ENCODE peak calls at places on chromosomes 5 and 9, in six cellular contexts. One of them, this sample, is unnamed.

GRCh38 chr9:99253772-99254431 is 31.8 kb downstream of the SEC61B start:
- DNase-seq in stomach: no peak
- DNase-seq in activated CD4-positive, alpha-beta memory T cell treated with anti-CD3 and anti-CD28 coated beads, Interleukin-2, amount 10 ng/mL, durations not matched to agents 7 days and 5 days: peak; percentile 78
- DNase-seq in stimulated activated naive CD4-positive, alpha-beta T cell treated with Interleukin-2 at 50 U/mL for 16 hours: peak; percentile 88
- DNase-seq in stimulated activated naive CD8-positive, alpha-beta T cell treated with anti-CD3 and anti-CD28 coated beads, Interleukin-15, amount 100 ng/mL, for 72 hours: peak; percentile 85
- DNase-seq in psoas muscle: no peak
- DNase-seq in this sample: peak; percentile 14

GRCh38 chr9:130755377-130756007 is 61.9 kb downstream of the EXOSC2 start:
- DNase-seq in psoas muscle: no peak
- DNase-seq in stimulated activated naive CD8-positive, alpha-beta T cell treated with anti-CD3 and anti-CD28 coated beads, Interleukin-15, amount 100 ng/mL, for 72 hours: no peak
- DNase-seq in activated CD4-positive, alpha-beta memory T cell treated with anti-CD3 and anti-CD28 coated beads, Interleukin-2, amount 10 ng/mL, durations not matched to agents 7 days and 5 days: no peak
- DNase-seq in stimulated activated naive CD4-positive, alpha-beta T cell treated with Interleukin-2 at 50 U/mL for 16 hours: no peak
- DNase-seq in stomach: no peak
- DNase-seq in this sample: no peak

GRCh38 chr9:93501406-93501805 is 48.0 kb upstream of the FAM120AOS start:
- DNase-seq in psoas muscle: no peak
- DNase-seq in stimulated activated naive CD8-positive, alpha-beta T cell treated with anti-CD3 and anti-CD28 coated beads, Interleukin-15, amount 100 ng/mL, for 72 hours: no peak
- DNase-seq in stomach: no peak
- DNase-seq in stimulated activated naive CD4-positive, alpha-beta T cell treated with Interleukin-2 at 50 U/mL for 16 hours: no peak
- DNase-seq in activated CD4-positive, alpha-beta memory T cell treated with anti-CD3 and anti-CD28 coated beads, Interleukin-2, amount 10 ng/mL, durations not matched to agents 7 days and 5 days: no peak
- DNase-seq in this sample: peak; percentile 12

GRCh38 chr9:122786338-122786737 is 2.4 kb upstream of the OR5C1 start:
- DNase-seq in stomach: no peak
- DNase-seq in stimulated activated naive CD4-positive, alpha-beta T cell treated with Interleukin-2 at 50 U/mL for 16 hours: no peak
- DNase-seq in activated CD4-positive, alpha-beta memory T cell treated with anti-CD3 and anti-CD28 coated beads, Interleukin-2, amount 10 ng/mL, durations not matched to agents 7 days and 5 days: no peak
- DNase-seq in psoas muscle: no peak
- DNase-seq in stimulated activated naive CD8-positive, alpha-beta T cell treated with anti-CD3 and anti-CD28 coated beads, Interleukin-15, amount 100 ng/mL, for 72 hours: no peak
- DNase-seq in this sample: no peak

GRCh38 chr9:4666042-4666699 is at the start of gene SPATA6L:
- DNase-seq in activated CD4-positive, alpha-beta memory T cell treated with anti-CD3 and anti-CD28 coated beads, Interleukin-2, amount 10 ng/mL, durations not matched to agents 7 days and 5 days: peak; percentile 38
- DNase-seq in stomach: peak; percentile 75
- DNase-seq in psoas muscle: peak; percentile 80
- DNase-seq in stimulated activated naive CD4-positive, alpha-beta T cell treated with Interleukin-2 at 50 U/mL for 16 hours: peak; percentile 27
- DNase-seq in stimulated activated naive CD8-positive, alpha-beta T cell treated with anti-CD3 and anti-CD28 coated beads, Interleukin-15, amount 100 ng/mL, for 72 hours: peak; percentile 27
- DNase-seq in this sample: peak; percentile 33

GRCh38 chr9:79371301-79371700 is 200.5 kb upstream of the TLE4 start:
- DNase-seq in psoas muscle: no peak
- DNase-seq in activated CD4-positive, alpha-beta memory T cell treated with anti-CD3 and anti-CD28 coated beads, Interleukin-2, amount 10 ng/mL, durations not matched to agents 7 days and 5 days: no peak
- DNase-seq in stimulated activated naive CD4-positive, alpha-beta T cell treated with Interleukin-2 at 50 U/mL for 16 hours: no peak
- DNase-seq in stimulated activated naive CD8-positive, alpha-beta T cell treated with anti-CD3 and anti-CD28 coated beads, Interleukin-15, amount 100 ng/mL, for 72 hours: no peak
- DNase-seq in stomach: no peak
- DNase-seq in this sample: no peak

GRCh38 chr5:113359419-113359818 is 75.4 kb downstream of the TSSK1B start:
- DNase-seq in stomach: no peak
- DNase-seq in psoas muscle: no peak
- DNase-seq in stimulated activated naive CD8-positive, alpha-beta T cell treated with anti-CD3 and anti-CD28 coated beads, Interleukin-15, amount 100 ng/mL, for 72 hours: no peak
- DNase-seq in stimulated activated naive CD4-positive, alpha-beta T cell treated with Interleukin-2 at 50 U/mL for 16 hours: no peak
- DNase-seq in activated CD4-positive, alpha-beta memory T cell treated with anti-CD3 and anti-CD28 coated beads, Interleukin-2, amount 10 ng/mL, durations not matched to agents 7 days and 5 days: no peak
- DNase-seq in this sample: peak; percentile 59

GRCh38 chr9:38277601-38278200 is 114.8 kb upstream of the ALDH1B1 start:
- DNase-seq in activated CD4-positive, alpha-beta memory T cell treated with anti-CD3 and anti-CD28 coated beads, Interleukin-2, amount 10 ng/mL, durations not matched to agents 7 days and 5 days: no peak
- DNase-seq in stimulated activated naive CD8-positive, alpha-beta T cell treated with anti-CD3 and anti-CD28 coated beads, Interleukin-15, amount 100 ng/mL, for 72 hours: no peak
- DNase-seq in stomach: no peak
- DNase-seq in psoas muscle: no peak
- DNase-seq in stimulated activated naive CD4-positive, alpha-beta T cell treated with Interleukin-2 at 50 U/mL for 16 hours: no peak
- DNase-seq in this sample: no peak

GRCh38 chr5:17748196-17748595 is 113.9 kb downstream of the TAF11L14 start:
- DNase-seq in psoas muscle: no peak
- DNase-seq in stomach: no peak
- DNase-seq in stimulated activated naive CD4-positive, alpha-beta T cell treated with Interleukin-2 at 50 U/mL for 16 hours: no peak
- DNase-seq in stimulated activated naive CD8-positive, alpha-beta T cell treated with anti-CD3 and anti-CD28 coated beads, Interleukin-15, amount 100 ng/mL, for 72 hours: no peak
- DNase-seq in activated CD4-positive, alpha-beta memory T cell treated with anti-CD3 and anti-CD28 coated beads, Interleukin-2, amount 10 ng/mL, durations not matched to agents 7 days and 5 days: no peak
- DNase-seq in this sample: no peak

GRCh38 chr9:27154923-27155322 is 45.9 kb downstream of the TEK start:
- DNase-seq in stimulated activated naive CD8-positive, alpha-beta T cell treated with anti-CD3 and anti-CD28 coated beads, Interleukin-15, amount 100 ng/mL, for 72 hours: no peak
- DNase-seq in stomach: no peak
- DNase-seq in stimulated activated naive CD4-positive, alpha-beta T cell treated with Interleukin-2 at 50 U/mL for 16 hours: no peak
- DNase-seq in activated CD4-positive, alpha-beta memory T cell treated with anti-CD3 and anti-CD28 coated beads, Interleukin-2, amount 10 ng/mL, durations not matched to agents 7 days and 5 days: no peak
- DNase-seq in psoas muscle: no peak
- DNase-seq in this sample: peak; percentile 99

GRCh38 chr9:12771891-12772290 is 2.9 kb upstream of the LURAP1L start:
- DNase-seq in stimulated activated naive CD8-positive, alpha-beta T cell treated with anti-CD3 and anti-CD28 coated beads, Interleukin-15, amount 100 ng/mL, for 72 hours: no peak
- DNase-seq in stomach: no peak
- DNase-seq in activated CD4-positive, alpha-beta memory T cell treated with anti-CD3 and anti-CD28 coated beads, Interleukin-2, amount 10 ng/mL, durations not matched to agents 7 days and 5 days: no peak
- DNase-seq in psoas muscle: no peak
- DNase-seq in stimulated activated naive CD4-positive, alpha-beta T cell treated with Interleukin-2 at 50 U/mL for 16 hours: no peak
- DNase-seq in this sample: peak; percentile 43

GRCh38 chr5:150291388-150292385 is 2.1 kb upstream of the CAMK2A start:
- DNase-seq in psoas muscle: no peak
- DNase-seq in stimulated activated naive CD8-positive, alpha-beta T cell treated with anti-CD3 and anti-CD28 coated beads, Interleukin-15, amount 100 ng/mL, for 72 hours: no peak
- DNase-seq in activated CD4-positive, alpha-beta memory T cell treated with anti-CD3 and anti-CD28 coated beads, Interleukin-2, amount 10 ng/mL, durations not matched to agents 7 days and 5 days: no peak
- DNase-seq in stomach: no peak
- DNase-seq in stimulated activated naive CD4-positive, alpha-beta T cell treated with Interleukin-2 at 50 U/mL for 16 hours: no peak
- DNase-seq in this sample: peak; percentile 41

GRCh38 chr5:26181582-26181981 is 856.8 kb downstream of the CDH9 start:
- DNase-seq in stimulated activated naive CD8-positive, alpha-beta T cell treated with anti-CD3 and anti-CD28 coated beads, Interleukin-15, amount 100 ng/mL, for 72 hours: no peak
- DNase-seq in psoas muscle: no peak
- DNase-seq in stimulated activated naive CD4-positive, alpha-beta T cell treated with Interleukin-2 at 50 U/mL for 16 hours: no peak
- DNase-seq in stomach: no peak
- DNase-seq in activated CD4-positive, alpha-beta memory T cell treated with anti-CD3 and anti-CD28 coated beads, Interleukin-2, amount 10 ng/mL, durations not matched to agents 7 days and 5 days: no peak
- DNase-seq in this sample: no peak

GRCh38 chr5:138336952-138337684 is 948 bp upstream of the FAM53C start:
- DNase-seq in psoas muscle: no peak
- DNase-seq in stimulated activated naive CD8-positive, alpha-beta T cell treated with anti-CD3 and anti-CD28 coated beads, Interleukin-15, amount 100 ng/mL, for 72 hours: no peak
- DNase-seq in activated CD4-positive, alpha-beta memory T cell treated with anti-CD3 and anti-CD28 coated beads, Interleukin-2, amount 10 ng/mL, durations not matched to agents 7 days and 5 days: no peak
- DNase-seq in stimulated activated naive CD4-positive, alpha-beta T cell treated with Interleukin-2 at 50 U/mL for 16 hours: no peak
- DNase-seq in stomach: peak; percentile 80
- DNase-seq in this sample: no peak

GRCh38 chr9:101307041-101307440 is 77.8 kb downstream of the BAAT start:
- DNase-seq in activated CD4-positive, alpha-beta memory T cell treated with anti-CD3 and anti-CD28 coated beads, Interleukin-2, amount 10 ng/mL, durations not matched to agents 7 days and 5 days: no peak
- DNase-seq in stimulated activated naive CD4-positive, alpha-beta T cell treated with Interleukin-2 at 50 U/mL for 16 hours: no peak
- DNase-seq in stimulated activated naive CD8-positive, alpha-beta T cell treated with anti-CD3 and anti-CD28 coated beads, Interleukin-15, amount 100 ng/mL, for 72 hours: no peak
- DNase-seq in stomach: no peak
- DNase-seq in psoas muscle: no peak
- DNase-seq in this sample: peak; percentile 2

GRCh38 chr5:135625061-135625460 is 46.3 kb upstream of the CXCL14 start:
- DNase-seq in stimulated activated naive CD8-positive, alpha-beta T cell treated with anti-CD3 and anti-CD28 coated beads, Interleukin-15, amount 100 ng/mL, for 72 hours: no peak
- DNase-seq in activated CD4-positive, alpha-beta memory T cell treated with anti-CD3 and anti-CD28 coated beads, Interleukin-2, amount 10 ng/mL, durations not matched to agents 7 days and 5 days: no peak
- DNase-seq in stimulated activated naive CD4-positive, alpha-beta T cell treated with Interleukin-2 at 50 U/mL for 16 hours: no peak
- DNase-seq in psoas muscle: no peak
- DNase-seq in stomach: no peak
- DNase-seq in this sample: no peak

GRCh38 chr9:4113711-4114110 is 186.2 kb downstream of the GLIS3 start:
- DNase-seq in stimulated activated naive CD8-positive, alpha-beta T cell treated with anti-CD3 and anti-CD28 coated beads, Interleukin-15, amount 100 ng/mL, for 72 hours: no peak
- DNase-seq in stomach: no peak
- DNase-seq in activated CD4-positive, alpha-beta memory T cell treated with anti-CD3 and anti-CD28 coated beads, Interleukin-2, amount 10 ng/mL, durations not matched to agents 7 days and 5 days: no peak
- DNase-seq in psoas muscle: no peak
- DNase-seq in stimulated activated naive CD4-positive, alpha-beta T cell treated with Interleukin-2 at 50 U/mL for 16 hours: no peak
- DNase-seq in this sample: no peak

GRCh38 chr9:36808246-36808645 is 225.8 kb downstream of the PAX5 start:
- DNase-seq in stimulated activated naive CD8-positive, alpha-beta T cell treated with anti-CD3 and anti-CD28 coated beads, Interleukin-15, amount 100 ng/mL, for 72 hours: no peak
- DNase-seq in psoas muscle: no peak
- DNase-seq in stimulated activated naive CD4-positive, alpha-beta T cell treated with Interleukin-2 at 50 U/mL for 16 hours: no peak
- DNase-seq in activated CD4-positive, alpha-beta memory T cell treated with anti-CD3 and anti-CD28 coated beads, Interleukin-2, amount 10 ng/mL, durations not matched to agents 7 days and 5 days: no peak
- DNase-seq in stomach: no peak
- DNase-seq in this sample: no peak

GRCh38 chr9:124873664-124874063 is 11.7 kb downstream of the ARPC5L start:
- DNase-seq in stimulated activated naive CD4-positive, alpha-beta T cell treated with Interleukin-2 at 50 U/mL for 16 hours: no peak
- DNase-seq in stomach: no peak
- DNase-seq in psoas muscle: no peak
- DNase-seq in stimulated activated naive CD8-positive, alpha-beta T cell treated with anti-CD3 and anti-CD28 coated beads, Interleukin-15, amount 100 ng/mL, for 72 hours: no peak
- DNase-seq in activated CD4-positive, alpha-beta memory T cell treated with anti-CD3 and anti-CD28 coated beads, Interleukin-2, amount 10 ng/mL, durations not matched to agents 7 days and 5 days: no peak
- DNase-seq in this sample: no peak

GRCh38 chr5:74424162-74424868 is 216.2 kb downstream of the ENC1 start:
- DNase-seq in psoas muscle: no peak
- DNase-seq in stimulated activated naive CD4-positive, alpha-beta T cell treated with Interleukin-2 at 50 U/mL for 16 hours: no peak
- DNase-seq in stomach: no peak
- DNase-seq in stimulated activated naive CD8-positive, alpha-beta T cell treated with anti-CD3 and anti-CD28 coated beads, Interleukin-15, amount 100 ng/mL, for 72 hours: no peak
- DNase-seq in activated CD4-positive, alpha-beta memory T cell treated with anti-CD3 and anti-CD28 coated beads, Interleukin-2, amount 10 ng/mL, durations not matched to agents 7 days and 5 days: no peak
- DNase-seq in this sample: peak; percentile 27

GRCh38 chr5:28301676-28302075 is 1263.3 kb upstream of the CDH9 start:
- DNase-seq in psoas muscle: no peak
- DNase-seq in stimulated activated naive CD4-positive, alpha-beta T cell treated with Interleukin-2 at 50 U/mL for 16 hours: no peak
- DNase-seq in stimulated activated naive CD8-positive, alpha-beta T cell treated with anti-CD3 and anti-CD28 coated beads, Interleukin-15, amount 100 ng/mL, for 72 hours: no peak
- DNase-seq in stomach: no peak
- DNase-seq in activated CD4-positive, alpha-beta memory T cell treated with anti-CD3 and anti-CD28 coated beads, Interleukin-2, amount 10 ng/mL, durations not matched to agents 7 days and 5 days: no peak
- DNase-seq in this sample: peak; percentile 66

GRCh38 chr9:127519301-127520166 is 68.2 kb downstream of the LRSAM1 start:
- DNase-seq in psoas muscle: no peak
- DNase-seq in stimulated activated naive CD4-positive, alpha-beta T cell treated with Interleukin-2 at 50 U/mL for 16 hours: peak; percentile 28
- DNase-seq in stomach: no peak
- DNase-seq in stimulated activated naive CD8-positive, alpha-beta T cell treated with anti-CD3 and anti-CD28 coated beads, Interleukin-15, amount 100 ng/mL, for 72 hours: peak; percentile 42
- DNase-seq in activated CD4-positive, alpha-beta memory T cell treated with anti-CD3 and anti-CD28 coated beads, Interleukin-2, amount 10 ng/mL, durations not matched to agents 7 days and 5 days: peak; percentile 52
- DNase-seq in this sample: peak; percentile 98

GRCh38 chr9:92406506-92406905 is 2.1 kb upstream of the OGN start:
- DNase-seq in stimulated activated naive CD4-positive, alpha-beta T cell treated with Interleukin-2 at 50 U/mL for 16 hours: no peak
- DNase-seq in psoas muscle: no peak
- DNase-seq in stimulated activated naive CD8-positive, alpha-beta T cell treated with anti-CD3 and anti-CD28 coated beads, Interleukin-15, amount 100 ng/mL, for 72 hours: peak; percentile 7
- DNase-seq in stomach: no peak
- DNase-seq in activated CD4-positive, alpha-beta memory T cell treated with anti-CD3 and anti-CD28 coated beads, Interleukin-2, amount 10 ng/mL, durations not matched to agents 7 days and 5 days: peak; percentile 51
- DNase-seq in this sample: peak; percentile 49

GRCh38 chr5:95718203-95718602 is 12.9 kb upstream of the RHOBTB3 start:
- DNase-seq in stomach: no peak
- DNase-seq in activated CD4-positive, alpha-beta memory T cell treated with anti-CD3 and anti-CD28 coated beads, Interleukin-2, amount 10 ng/mL, durations not matched to agents 7 days and 5 days: peak; percentile 24
- DNase-seq in stimulated activated naive CD8-positive, alpha-beta T cell treated with anti-CD3 and anti-CD28 coated beads, Interleukin-15, amount 100 ng/mL, for 72 hours: no peak
- DNase-seq in stimulated activated naive CD4-positive, alpha-beta T cell treated with Interleukin-2 at 50 U/mL for 16 hours: no peak
- DNase-seq in psoas muscle: no peak
- DNase-seq in this sample: no peak

GRCh38 chr9:129250786-129251185 is 72.7 kb upstream of the IER5L start:
- DNase-seq in stomach: no peak
- DNase-seq in stimulated activated naive CD4-positive, alpha-beta T cell treated with Interleukin-2 at 50 U/mL for 16 hours: no peak
- DNase-seq in stimulated activated naive CD8-positive, alpha-beta T cell treated with anti-CD3 and anti-CD28 coated beads, Interleukin-15, amount 100 ng/mL, for 72 hours: no peak
- DNase-seq in psoas muscle: no peak
- DNase-seq in activated CD4-positive, alpha-beta memory T cell treated with anti-CD3 and anti-CD28 coated beads, Interleukin-2, amount 10 ng/mL, durations not matched to agents 7 days and 5 days: no peak
- DNase-seq in this sample: peak; percentile 63

GRCh38 chr5:13695076-13695712 is 249.3 kb downstream of the DNAH5 start:
- DNase-seq in stimulated activated naive CD8-positive, alpha-beta T cell treated with anti-CD3 and anti-CD28 coated beads, Interleukin-15, amount 100 ng/mL, for 72 hours: no peak
- DNase-seq in stomach: no peak
- DNase-seq in psoas muscle: no peak
- DNase-seq in activated CD4-positive, alpha-beta memory T cell treated with anti-CD3 and anti-CD28 coated beads, Interleukin-2, amount 10 ng/mL, durations not matched to agents 7 days and 5 days: no peak
- DNase-seq in stimulated activated naive CD4-positive, alpha-beta T cell treated with Interleukin-2 at 50 U/mL for 16 hours: no peak
- DNase-seq in this sample: no peak

GRCh38 chr5:1755321-1755949 is 44.2 kb downstream of the MRPL36 start:
- DNase-seq in activated CD4-positive, alpha-beta memory T cell treated with anti-CD3 and anti-CD28 coated beads, Interleukin-2, amount 10 ng/mL, durations not matched to agents 7 days and 5 days: peak; percentile 2
- DNase-seq in stomach: peak; percentile 17
- DNase-seq in stimulated activated naive CD4-positive, alpha-beta T cell treated with Interleukin-2 at 50 U/mL for 16 hours: no peak
- DNase-seq in psoas muscle: no peak
- DNase-seq in stimulated activated naive CD8-positive, alpha-beta T cell treated with anti-CD3 and anti-CD28 coated beads, Interleukin-15, amount 100 ng/mL, for 72 hours: no peak
- DNase-seq in this sample: no peak